ENCODE peak calls at places on chromosomes 1 and 21, in four cellular contexts. L is H9, Z is neuronal stem cell, W is H1. C is an unnamed sample. For H3K4me1, the result is how much of the 10 kb centered on the place peaks cover.

GRCh38 chr21:27507695-27508094 is 540.8 kb upstream of the ADAMTS5 start:
- DNase-seq in W (no peak), L (no peak), Z (no peak), C (no peak)

GRCh38 chr1:232901255-232901654 is 49.2 kb upstream of the NTPCR start:
- DNase-seq in L (no peak), Z (no peak), W (no peak), C (peak)

GRCh38 chr1:202047977-202048376 is 37.6 kb downstream of the ELF3 start:
- DNase-seq in L (no peak), Z (no peak), W (no peak), C (no peak)

GRCh38 chr1:169676001-169676400 is 35.4 kb downstream of the SELL start:
- DNase-seq in Z (no peak), W (peak), L (no peak), C (no peak)

GRCh38 chr1:96538883-96539282 is 182.7 kb upstream of the PTBP2 start:
- DNase-seq in Z (no peak), L (no peak), W (no peak), C (no peak)

GRCh38 chr1:119331915-119332314 is 36.7 kb upstream of the HAO2 start:
- DNase-seq in Z (no peak), W (no peak), L (peak), C (peak)

GRCh38 chr1:22825790-22826189 is 115.2 kb downstream of the EPHB2 start:
- DNase-seq in Z (no peak), W (no peak), L (no peak), C (no peak)

GRCh38 chr1:196160066-196160795 is 448.0 kb downstream of the KCNT2 start:
- DNase-seq in L (no peak), W (no peak), Z (no peak), C (no peak)

GRCh38 chr21:39109163-39109530 is 74.1 kb downstream of the PSMG1 start:
- DNase-seq in L (no peak), Z (no peak), W (no peak), C (no peak)

GRCh38 chr1:151458936-151459330 is 361 bp downstream of the POGZ start:
- DNase-seq in L (peak), Z (peak), W (no peak), C (peak)

GRCh38 chr1:2486558-2486957 is 10.5 kb downstream of the PLCH2 start:
- DNase-seq in Z (no peak), L (no peak), W (no peak), C (no peak)

DNA sequence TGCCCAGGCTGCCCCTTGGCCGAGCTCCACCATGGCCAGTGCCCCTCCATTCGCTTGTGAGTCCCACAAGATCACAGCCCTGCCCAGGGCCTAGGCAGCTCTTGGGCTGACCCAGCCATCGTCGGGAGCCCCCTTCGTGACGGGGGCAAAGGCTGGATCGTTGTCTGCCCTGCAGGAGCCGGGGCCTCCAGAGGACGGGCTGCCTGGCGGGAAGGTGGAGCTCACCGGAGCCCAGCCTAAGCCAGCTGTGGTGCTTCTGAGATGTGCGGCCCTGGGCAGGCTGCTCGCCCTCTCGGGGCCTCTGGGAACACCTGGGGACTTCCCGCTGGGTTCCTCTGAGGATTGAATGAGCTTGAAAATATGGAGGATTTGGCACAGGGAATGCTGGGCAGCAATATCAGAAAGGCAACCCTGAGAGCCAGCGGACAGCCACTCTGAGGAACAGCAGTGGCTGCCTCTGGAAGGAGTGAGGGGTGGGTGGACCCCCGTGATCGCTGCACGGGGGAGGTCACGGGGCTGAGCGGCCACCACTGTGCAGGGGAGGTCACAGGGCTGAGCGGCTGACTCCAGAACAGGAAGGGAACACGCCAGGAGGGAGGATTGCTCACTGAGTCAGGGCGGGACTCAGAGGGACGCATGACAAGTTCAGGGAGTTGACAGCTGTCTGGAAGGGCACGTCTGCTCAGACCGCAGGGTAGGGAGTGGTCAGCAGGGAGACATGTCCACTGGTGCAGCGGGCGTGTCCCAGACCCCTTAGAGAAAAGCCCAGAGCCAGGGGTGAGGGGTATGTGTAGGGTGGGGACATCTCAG is 19.3 kb downstream of the TP73 start:
- DNase-seq in L (peak), Z (no peak), W (no peak), C (no peak)
- H3K4me1 ChIP-seq in L (under half), Z (under half), W (under half), C (under half)

GRCh38 chr1:221716713-221717490 is 25.0 kb downstream of the DUSP10 start:
- DNase-seq in W (no peak), L (no peak), Z (no peak), C (peak)

GRCh38 chr1:221714227-221715116 is 27.4 kb downstream of the DUSP10 start:
- DNase-seq in W (no peak), Z (no peak), L (peak), C (peak)

GRCh38 chr1:221712776-221713431 is 29.0 kb downstream of the DUSP10 start:
- DNase-seq in Z (no peak), L (no peak), W (no peak), C (no peak)

GRCh38 chr1:221717491-221717865 is 24.4 kb downstream of the DUSP10 start:
- DNase-seq in L (no peak), W (no peak), Z (no peak), C (no peak)

GRCh38 chr1:221715321-221716169 is 26.3 kb downstream of the DUSP10 start:
- DNase-seq in L (peak), Z (no peak), W (peak), C (peak)
- H3K18ac ChIP-seq in L (no peak), Z (no peak), W (no peak), C (peak)

DNA sequence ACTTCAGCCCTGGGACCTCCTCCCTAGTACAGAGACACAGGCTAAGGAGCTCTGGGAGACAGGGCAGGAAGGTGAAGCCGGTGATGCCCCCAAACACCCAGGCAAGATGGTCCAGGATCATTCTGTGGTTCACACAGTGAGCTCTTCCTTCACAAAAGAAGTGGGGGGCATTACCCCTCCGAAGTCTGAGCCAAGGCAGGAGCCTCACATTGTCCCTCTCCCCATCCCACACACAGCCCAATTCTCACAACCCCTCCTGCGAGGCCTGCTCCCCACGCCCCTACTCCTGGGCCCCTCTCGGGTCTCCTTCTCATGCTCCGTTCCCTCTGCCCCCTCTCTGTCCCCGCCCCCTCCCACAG is 10.7 kb downstream of the MEF2D start:
- DNase-seq in L (no peak), Z (no peak), W (no peak), C (no peak)
- H3K4me1 ChIP-seq in L (under half), Z (under half), W (under half), C (under half)

GRCh38 chr1:93659805-93660479 is 21.7 kb downstream of the BCAR3 start:
- DNase-seq in Z (no peak), W (no peak), L (no peak), C (no peak)
- H3K18ac ChIP-seq in Z (no peak), W (no peak), L (no peak), C (no peak)

DNA sequence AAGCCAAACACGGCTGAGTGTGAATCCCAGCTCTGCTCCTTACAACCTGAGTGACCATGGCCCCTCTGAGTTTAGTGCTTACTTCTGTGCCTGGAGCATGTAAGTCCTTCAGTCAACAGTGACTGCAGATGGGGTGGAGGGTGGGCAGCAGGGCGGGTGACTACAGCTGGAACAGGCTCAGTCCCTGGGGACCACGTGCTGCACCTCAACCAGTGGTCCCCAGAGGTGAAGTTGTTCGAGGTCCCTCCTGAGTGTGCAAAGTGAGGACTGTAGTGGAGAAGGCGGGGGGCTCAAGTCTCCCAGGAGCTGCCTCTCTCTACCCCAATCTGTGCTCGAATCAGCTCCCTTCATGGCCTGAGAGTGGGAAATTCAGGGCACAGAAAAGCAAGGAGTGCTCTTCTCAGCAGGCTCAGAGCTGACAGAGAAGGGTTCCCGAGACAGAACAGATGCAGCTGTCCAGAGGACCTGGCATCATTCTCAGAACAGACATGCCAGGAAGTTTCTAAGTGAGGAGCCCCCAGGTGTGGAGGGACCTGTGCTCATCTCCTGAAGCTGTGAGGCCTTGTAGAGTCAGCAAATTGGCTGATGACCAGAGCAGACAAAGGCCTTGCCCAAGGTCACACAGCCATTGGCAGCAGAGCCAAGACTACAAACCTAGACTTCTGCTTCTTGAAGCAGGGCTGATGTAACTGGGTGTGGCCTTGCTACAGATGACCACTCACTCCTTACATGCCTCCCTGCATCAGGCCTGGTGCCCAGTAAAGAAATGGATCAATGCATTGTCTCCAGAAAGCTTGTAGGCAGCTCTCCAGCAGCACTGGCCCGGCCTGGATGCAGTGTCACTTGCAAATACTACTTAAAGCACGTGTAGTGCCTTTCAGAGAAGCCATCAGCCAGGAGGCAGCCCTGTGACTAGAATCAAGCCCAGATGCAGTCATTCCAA is 61.8 kb upstream of the EDN2 start:
- DNase-seq in W (no peak), L (no peak), Z (no peak), C (no peak)
- H3K4me1 ChIP-seq in W (under half), L (under half), Z (under half), C (under half)

GRCh38 chr1:184793967-184794366 is 39.3 kb upstream of the EDEM3 start:
- DNase-seq in L (no peak), W (no peak), Z (no peak), C (no peak)
- H3K18ac ChIP-seq in L (no peak), W (no peak), Z (no peak), C (no peak)

GRCh38 chr21:33212159-33212851 is 17.4 kb upstream of the IFNAR2 start:
- DNase-seq in W (no peak), L (no peak), Z (no peak), C (peak)
- H3K4me1 ChIP-seq in W (under half), L (under half), Z (under half), C (under half)

GRCh38 chr1:184393924-184394323 is 7.1 kb downstream of the C1orf21 start:
- DNase-seq in L (no peak), W (no peak), Z (no peak), C (no peak)

GRCh38 chr1:184390889-184391288 is 4.1 kb downstream of the C1orf21 start:
- DNase-seq in W (no peak), Z (no peak), L (no peak), C (no peak)

GRCh38 chr1:184395370-184395769 is 8.5 kb downstream of the C1orf21 start:
- DNase-seq in L (no peak), W (no peak), Z (no peak), C (no peak)

GRCh38 chr1:184396081-184396480 is 9.3 kb downstream of the C1orf21 start:
- DNase-seq in L (no peak), Z (no peak), W (no peak), C (no peak)

GRCh38 chr1:184392779-184393522 is 6.1 kb downstream of the C1orf21 start:
- DNase-seq in W (no peak), Z (no peak), L (no peak), C (no peak)
- H3K18ac ChIP-seq in W (no peak), Z (no peak), L (no peak), C (no peak)

GRCh38 chr1:212295579-212295978 is 10.4 kb downstream of the PPP2R5A start:
- DNase-seq in L (no peak), Z (no peak), W (no peak), C (no peak)
- H3K4me1 ChIP-seq in L (under half), Z (under half), W (under half), C (under half)

GRCh38 chr1:109275706-109276345 is 7.1 kb downstream of the PSRC1 start:
- DNase-seq in Z (no peak), L (no peak), W (no peak), C (peak)
- H3K18ac ChIP-seq in Z (no peak), L (no peak), W (no peak), C (no peak)